ENCODE peak calls at places on chromosomes 5 and 9, in four cellular contexts. S is WERI-Rb-1; J is gastrocnemius medialis; X is stimulated activated effector memory CD8-positive, alpha-beta T cell treated with anti-CD3 and anti-CD28 coated beads, Interleukin-12 subunit alpha, Interleukin-12 subunit beta, amount 100 ng/mL, for 72 hours. E is an unnamed sample.

GRCh38 chr9:117796681-117797080 is 92.5 kb downstream of the TLR4 start:
- DNase-seq in X (no peak), J (no peak), S (no peak), E (no peak)

GRCh38 chr9:136107155-136107952 is 11.3 kb downstream of the TMEM250 start:
- DNase-seq in J (no peak), X (peak), S (peak), E (no peak)

GRCh38 chr9:24059651-24060050 is 233.6 kb upstream of the ELAVL2 start:
- DNase-seq in X (no peak), J (no peak), S (no peak), E (no peak)

GRCh38 chr5:179261301-179262125 is 83.7 kb downstream of the ADAMTS2 start:
- DNase-seq in X (no peak), J (no peak), S (peak), E (no peak)

GRCh38 chr9:134677743-134678142 is 36.1 kb downstream of the COL5A1 start:
- DNase-seq in J (no peak), X (no peak), S (no peak), E (no peak)

GRCh38 chr5:151052834-151053233 is 28.0 kb downstream of the TNIP1 start:
- DNase-seq in X (no peak), J (no peak), S (no peak), E (no peak)

GRCh38 chr9:130383350-130383715 is 61.4 kb upstream of the ASS1 start:
- DNase-seq in J (no peak), X (no peak), S (no peak), E (no peak)

GRCh38 chr5:173590436-173591299 is 25.8 kb downstream of the BOD1 start:
- DNase-seq in X (no peak), S (no peak), J (no peak), E (no peak)

GRCh38 chr5:78360674-78361225 is 333 bp downstream of the SCAMP1 start:
- DNase-seq in X (peak), J (peak), S (peak), E (no peak)

GRCh38 chr5:34055671-34056070 is 12.7 kb upstream of the C1QTNF3 start:
- DNase-seq in S (no peak), X (no peak), J (no peak), E (no peak)

GRCh38 chr9:116002624-116003023 is 151.0 kb upstream of the PAPPA start:
- DNase-seq in S (no peak), X (no peak), J (peak), E (no peak)

GRCh38 chr5:116237917-116238502 is 153.2 kb downstream of the COMMD10 start:
- DNase-seq in X (no peak), J (no peak), S (no peak), E (no peak)

GRCh38 chr9:88927510-88927909 is 63.8 kb upstream of the S1PR3 start:
- DNase-seq in X (no peak), J (no peak), S (no peak), E (no peak)

GRCh38 chr5:94544031-94544650 is 74.3 kb downstream of the KIAA0825 start:
- DNase-seq in J (no peak), S (no peak), X (no peak), E (no peak)

GRCh38 chr9:123370526-123371227 is 14.7 kb downstream of the CRB2 start:
- DNase-seq in S (no peak), J (no peak), X (no peak), E (no peak)

GRCh38 chr5:6467591-6467990 is 18.9 kb downstream of the UBE2QL1 start:
- DNase-seq in X (no peak), S (no peak), J (no peak), E (no peak)

GRCh38 chr9:91532325-91532724 is 108.7 kb upstream of the NFIL3 start:
- DNase-seq in X (no peak), J (no peak), S (no peak), E (no peak)

GRCh38 chr9:135282001-135282731 is 194.7 kb downstream of the OLFM1 start:
- DNase-seq in J (peak), X (no peak), S (no peak), E (peak)

GRCh38 chr9:116789097-116789496 is 102.0 kb downstream of the TRIM32 start:
- DNase-seq in J (no peak), X (no peak), S (no peak), E (no peak)

GRCh38 chr9:125889524-125890473 is 142.6 kb downstream of the PBX3 start:
- DNase-seq in J (no peak), S (peak), X (peak), E (peak)

GRCh38 chr5:58410441-58410840 is 49.4 kb downstream of the PLK2 start:
- DNase-seq in X (no peak), S (no peak), J (no peak), E (no peak)

E was measured in DMS 273 treated with DMSO at 0.1 percent for 48 hours.